ENCODE peak calls at places on chromosomes 16 and 17, in six cellular contexts. H, P, F, B, G and E are unnamed samples.

GRCh38 chr16:84141143-84141670 is 3.8 kb downstream of the HSDL1 start:
- DNase-seq in G (no peak), F (no peak), B (peak), P (no peak), H (no peak), E (peak)

GRCh38 chr17:20097362-20097761 is 88.2 kb downstream of the SPECC1 start:
- DNase-seq in F (no peak), B (no peak), H (no peak), G (no peak), P (no peak), E (no peak)

GRCh38 chr17:47801906-47802305 is 19.7 kb downstream of the OSBPL7 start:
- DNase-seq in F (no peak), B (no peak), H (no peak), G (no peak), P (no peak), E (no peak)

GRCh38 chr17:50185724-50186545 is 15.5 kb downstream of the COL1A1 start:
- DNase-seq in B (no peak), H (no peak), P (no peak), F (no peak), G (no peak), E (no peak)

GRCh38 chr16:54421220-54421619 is 134.6 kb upstream of the IRX3 start:
- DNase-seq in F (no peak), H (no peak), P (no peak), G (no peak), B (no peak), E (no peak)

GRCh38 chr17:19448341-19449268 is 37.6 kb downstream of the RNF112 start:
- DNase-seq in H (peak), F (no peak), G (no peak), P (peak), B (no peak), E (no peak)

GRCh38 chr17:55931448-55931847 is 180.6 kb downstream of the PCTP start:
- DNase-seq in P (no peak), B (no peak), H (no peak), F (no peak), G (no peak), E (no peak)

GRCh38 chr17:64315032-64315490 is 52.0 kb upstream of the TEX2 start:
- DNase-seq in G (no peak), H (no peak), P (no peak), F (no peak), B (no peak), E (no peak)

GRCh38 chr16:56946767-56947603 is 14.8 kb upstream of the CETP start:
- DNase-seq in F (no peak), B (no peak), P (no peak), G (no peak), H (no peak), E (no peak)

GRCh38 chr16:85123891-85124635 is 11.8 kb upstream of the CIBAR2 start:
- DNase-seq in P (peak), F (no peak), G (no peak), H (no peak), B (no peak), E (no peak)

GRCh38 chr17:15930426-15930825 is 14.5 kb upstream of the ADORA2B start:
- DNase-seq in H (no peak), G (no peak), B (no peak), P (no peak), F (no peak), E (no peak)

GRCh38 chr16:68131813-68132706 is 46.9 kb downstream of the NFATC3 start:
- DNase-seq in B (no peak), H (peak), P (no peak), F (no peak), G (no peak), E (no peak)

GRCh38 chr17:52390422-52390821 is 231.9 kb upstream of the CA10 start:
- DNase-seq in P (no peak), F (no peak), H (no peak), G (no peak), B (no peak), E (no peak)

GRCh38 chr17:81667754-81668153 is 1.2 kb downstream of the CCDC137 start:
- DNase-seq in P (peak), G (peak), H (peak), F (no peak), B (no peak), E (no peak)

GRCh38 chr17:40542562-40543411 is 22.5 kb downstream of the CCR7 start:
- DNase-seq in G (peak), F (peak), H (no peak), B (peak), P (peak), E (peak)

GRCh38 chr17:17860761-17861107 is 23.9 kb upstream of the SREBF1 start:
- DNase-seq in B (no peak), F (no peak), H (no peak), P (no peak), G (no peak), E (no peak)

GRCh38 chr17:67435122-67435521 is 58.0 kb downstream of the PITPNC1 start:
- DNase-seq in B (no peak), P (no peak), F (no peak), H (no peak), G (peak), E (peak)

GRCh38 chr16:69861276-69862030 is 89.7 kb upstream of the CLEC18A start:
- DNase-seq in B (no peak), F (no peak), G (no peak), H (no peak), P (no peak), E (no peak)